ENCODE peak calls at places on chromosomes 16 and 17, in seven cellular contexts. One of them, this sample, is unnamed.

GRCh38 chr17:45077643-45078042 is 16.5 kb downstream of the NMT1 start:
- DNase-seq in AG10803: no peak
- DNase-seq in tibial artery: no peak
- DNase-seq in cardiac fibroblast: no peak
- DNase-seq in CD8-positive, alpha-beta T cell: no peak
- DNase-seq in epithelial cell of esophagus: no peak
- DNase-seq in bronchial epithelial cell: no peak
- DNase-seq in this sample: no peak

GRCh38 chr17:39231587-39232551 is 6.1 kb upstream of the STAC2 start:
- DNase-seq in CD8-positive, alpha-beta T cell: peak
- DNase-seq in bronchial epithelial cell: no peak
- DNase-seq in epithelial cell of esophagus: peak
- DNase-seq in cardiac fibroblast: peak
- DNase-seq in tibial artery: peak
- DNase-seq in AG10803: peak
- DNase-seq in this sample: no peak

GRCh38 chr16:76899767-76900166 is 291.2 kb upstream of the MON1B start:
- DNase-seq in tibial artery: no peak
- DNase-seq in AG10803: no peak
- DNase-seq in bronchial epithelial cell: no peak
- DNase-seq in CD8-positive, alpha-beta T cell: no peak
- DNase-seq in cardiac fibroblast: no peak
- DNase-seq in epithelial cell of esophagus: no peak
- DNase-seq in this sample: no peak

GRCh38 chr16:4233431-4233830 is 8.4 kb downstream of the SRL start:
- DNase-seq in tibial artery: no peak
- DNase-seq in AG10803: no peak
- DNase-seq in epithelial cell of esophagus: no peak
- DNase-seq in CD8-positive, alpha-beta T cell: no peak
- DNase-seq in bronchial epithelial cell: no peak
- DNase-seq in cardiac fibroblast: no peak
- DNase-seq in this sample: no peak

GRCh38 chr16:81738831-81739496 is 40.1 kb upstream of the PLCG2 start:
- DNase-seq in bronchial epithelial cell: no peak
- DNase-seq in AG10803: no peak
- DNase-seq in cardiac fibroblast: no peak
- DNase-seq in epithelial cell of esophagus: no peak
- DNase-seq in tibial artery: peak
- DNase-seq in CD8-positive, alpha-beta T cell: no peak
- DNase-seq in this sample: no peak

GRCh38 chr16:26645629-26646028 is 421.1 kb upstream of the C16orf82 start:
- DNase-seq in AG10803: no peak
- DNase-seq in bronchial epithelial cell: no peak
- DNase-seq in epithelial cell of esophagus: no peak
- DNase-seq in CD8-positive, alpha-beta T cell: no peak
- DNase-seq in tibial artery: no peak
- DNase-seq in cardiac fibroblast: no peak
- DNase-seq in this sample: no peak

GRCh38 chr16:56269824-56270684 is 78.8 kb downstream of the GNAO1 start:
- DNase-seq in cardiac fibroblast: peak
- DNase-seq in CD8-positive, alpha-beta T cell: no peak
- DNase-seq in tibial artery: peak
- DNase-seq in epithelial cell of esophagus: no peak
- DNase-seq in AG10803: peak
- DNase-seq in bronchial epithelial cell: no peak
- DNase-seq in this sample: no peak

GRCh38 chr16:82963653-82964052 is 336.9 kb downstream of the CDH13 start:
- DNase-seq in epithelial cell of esophagus: no peak
- DNase-seq in cardiac fibroblast: no peak
- DNase-seq in CD8-positive, alpha-beta T cell: no peak
- DNase-seq in AG10803: no peak
- DNase-seq in bronchial epithelial cell: no peak
- DNase-seq in tibial artery: no peak
- DNase-seq in this sample: no peak

GRCh38 chr17:57879437-57880085 is 29.7 kb upstream of the MRPS23 start:
- DNase-seq in epithelial cell of esophagus: no peak
- DNase-seq in tibial artery: no peak
- DNase-seq in AG10803: no peak
- DNase-seq in cardiac fibroblast: no peak
- DNase-seq in CD8-positive, alpha-beta T cell: no peak
- DNase-seq in bronchial epithelial cell: no peak
- DNase-seq in this sample: no peak

GRCh38 chr17:6269474-6269873 is 165.4 kb downstream of the AIPL1 start:
- DNase-seq in bronchial epithelial cell: peak
- DNase-seq in cardiac fibroblast: peak
- DNase-seq in CD8-positive, alpha-beta T cell: no peak
- DNase-seq in tibial artery: no peak
- DNase-seq in epithelial cell of esophagus: peak
- DNase-seq in AG10803: peak
- DNase-seq in this sample: no peak

GRCh38 chr17:70375406-70375805 is 206.1 kb downstream of the KCNJ2 start:
- DNase-seq in cardiac fibroblast: no peak
- DNase-seq in AG10803: no peak
- DNase-seq in CD8-positive, alpha-beta T cell: no peak
- DNase-seq in bronchial epithelial cell: no peak
- DNase-seq in tibial artery: no peak
- DNase-seq in epithelial cell of esophagus: no peak
- DNase-seq in this sample: no peak

GRCh38 chr16:67518676-67519075 is 10.0 kb upstream of the RIPOR1 start:
- DNase-seq in cardiac fibroblast: no peak
- DNase-seq in epithelial cell of esophagus: no peak
- DNase-seq in CD8-positive, alpha-beta T cell: no peak
- DNase-seq in AG10803: no peak
- DNase-seq in tibial artery: no peak
- DNase-seq in bronchial epithelial cell: no peak
- DNase-seq in this sample: no peak

GRCh38 chr16:14088155-14088753 is 17.1 kb downstream of the MRTFB start:
- DNase-seq in AG10803: peak
- DNase-seq in epithelial cell of esophagus: peak
- DNase-seq in cardiac fibroblast: peak
- DNase-seq in tibial artery: no peak
- DNase-seq in CD8-positive, alpha-beta T cell: no peak
- DNase-seq in bronchial epithelial cell: peak
- DNase-seq in this sample: no peak

GRCh38 chr16:53732296-53732929 is 28.5 kb downstream of the FTO start:
- DNase-seq in CD8-positive, alpha-beta T cell: no peak
- DNase-seq in AG10803: peak
- DNase-seq in tibial artery: no peak
- DNase-seq in cardiac fibroblast: no peak
- DNase-seq in bronchial epithelial cell: peak
- DNase-seq in epithelial cell of esophagus: peak
- DNase-seq in this sample: no peak
- H3K4me3 ChIP-seq in CD8-positive, alpha-beta T cell: no peak
- H3K4me3 ChIP-seq in AG10803: no peak
- H3K4me3 ChIP-seq in tibial artery: no peak
- H3K4me3 ChIP-seq in cardiac fibroblast: no peak
- H3K4me3 ChIP-seq in bronchial epithelial cell: no peak
- H3K4me3 ChIP-seq in epithelial cell of esophagus: no peak
- H3K4me3 ChIP-seq in this sample: no peak

DNA sequence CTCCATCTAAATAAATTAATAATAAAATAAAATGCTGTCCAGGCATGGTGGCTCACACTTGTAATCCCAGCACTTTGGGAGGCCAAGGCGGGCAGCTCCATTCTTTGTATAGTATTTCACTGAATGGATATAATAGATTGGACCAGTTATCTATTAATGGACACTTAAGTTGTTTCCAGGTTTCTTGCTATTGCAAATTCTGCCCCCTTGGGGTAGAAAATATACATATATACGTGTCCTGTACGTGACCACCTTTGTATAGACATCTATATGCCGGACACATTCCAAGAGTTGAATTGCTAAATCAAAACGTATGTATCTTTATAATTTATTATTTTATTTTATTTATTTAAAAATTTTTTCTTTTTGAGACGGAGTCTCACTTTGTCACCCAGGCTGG is 3.9 kb upstream of the EXOC7 start:
- DNase-seq in cardiac fibroblast: peak
- DNase-seq in AG10803: no peak
- DNase-seq in CD8-positive, alpha-beta T cell: no peak
- DNase-seq in tibial artery: no peak
- DNase-seq in epithelial cell of esophagus: peak
- DNase-seq in bronchial epithelial cell: peak
- DNase-seq in this sample: no peak
- TF ChIP-seq CTCF in cardiac fibroblast: peak
- TF ChIP-seq CTCF in AG10803: peak
- TF ChIP-seq CTCF in CD8-positive, alpha-beta T cell: peak
- TF ChIP-seq CTCF in tibial artery: no peak
- TF ChIP-seq CTCF in epithelial cell of esophagus: no peak
- TF ChIP-seq CTCF in bronchial epithelial cell: no peak
- TF ChIP-seq CTCF in this sample: peak

DNA sequence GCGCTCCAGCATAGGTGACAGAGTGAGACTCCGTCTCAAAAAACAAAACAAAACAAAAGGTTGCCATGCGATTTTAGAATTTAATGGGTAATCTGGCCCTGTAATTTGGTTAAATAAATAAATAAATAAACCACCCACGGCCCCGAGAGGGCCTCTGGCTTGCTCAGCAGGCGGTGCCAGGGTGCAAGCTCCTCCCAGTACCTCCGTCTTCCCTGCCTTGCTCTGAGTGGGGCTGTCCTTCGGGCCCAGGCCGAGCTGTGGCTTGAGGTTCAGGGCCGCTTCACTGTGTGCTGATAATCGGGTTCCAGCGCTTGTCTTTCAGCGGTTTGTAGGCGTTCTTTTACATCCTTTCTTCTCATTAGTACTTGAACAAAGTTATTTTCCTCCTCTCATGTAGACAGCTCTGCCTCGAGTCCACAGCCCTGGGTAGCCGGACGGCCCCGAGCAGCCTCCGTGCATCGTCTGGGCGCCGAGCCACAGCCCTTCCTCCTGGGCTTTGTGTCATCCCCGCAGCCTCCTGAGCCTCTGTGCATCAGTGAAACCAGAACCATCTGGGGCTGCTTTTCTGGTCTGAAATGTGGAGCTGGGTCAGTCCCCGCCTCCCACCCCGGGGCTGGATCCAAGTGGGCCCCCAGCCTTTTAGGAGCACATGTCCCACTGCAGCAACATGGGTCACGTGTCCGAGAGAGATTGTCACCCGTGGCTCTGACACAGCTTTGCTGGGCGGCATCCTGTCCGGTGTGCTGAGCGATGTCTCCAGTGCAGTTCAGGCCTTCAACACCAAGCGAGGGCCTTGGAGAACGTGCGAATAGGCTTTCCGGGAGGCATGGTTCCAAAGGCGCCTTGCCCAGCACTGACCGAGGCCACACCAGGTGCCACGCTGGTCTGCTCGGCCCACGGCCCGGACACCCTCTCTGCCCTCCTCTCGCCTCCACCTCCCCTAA is 157.4 kb upstream of the CHMP6 start:
- DNase-seq in CD8-positive, alpha-beta T cell: no peak
- DNase-seq in AG10803: peak
- DNase-seq in epithelial cell of esophagus: no peak
- DNase-seq in tibial artery: peak
- DNase-seq in cardiac fibroblast: peak
- DNase-seq in bronchial epithelial cell: no peak
- DNase-seq in this sample: peak
- H3K4me3 ChIP-seq in CD8-positive, alpha-beta T cell: no peak
- H3K4me3 ChIP-seq in AG10803: peak
- H3K4me3 ChIP-seq in epithelial cell of esophagus: no peak
- H3K4me3 ChIP-seq in tibial artery: no peak
- H3K4me3 ChIP-seq in cardiac fibroblast: peak
- H3K4me3 ChIP-seq in bronchial epithelial cell: no peak
- H3K4me3 ChIP-seq in this sample: peak

DNA sequence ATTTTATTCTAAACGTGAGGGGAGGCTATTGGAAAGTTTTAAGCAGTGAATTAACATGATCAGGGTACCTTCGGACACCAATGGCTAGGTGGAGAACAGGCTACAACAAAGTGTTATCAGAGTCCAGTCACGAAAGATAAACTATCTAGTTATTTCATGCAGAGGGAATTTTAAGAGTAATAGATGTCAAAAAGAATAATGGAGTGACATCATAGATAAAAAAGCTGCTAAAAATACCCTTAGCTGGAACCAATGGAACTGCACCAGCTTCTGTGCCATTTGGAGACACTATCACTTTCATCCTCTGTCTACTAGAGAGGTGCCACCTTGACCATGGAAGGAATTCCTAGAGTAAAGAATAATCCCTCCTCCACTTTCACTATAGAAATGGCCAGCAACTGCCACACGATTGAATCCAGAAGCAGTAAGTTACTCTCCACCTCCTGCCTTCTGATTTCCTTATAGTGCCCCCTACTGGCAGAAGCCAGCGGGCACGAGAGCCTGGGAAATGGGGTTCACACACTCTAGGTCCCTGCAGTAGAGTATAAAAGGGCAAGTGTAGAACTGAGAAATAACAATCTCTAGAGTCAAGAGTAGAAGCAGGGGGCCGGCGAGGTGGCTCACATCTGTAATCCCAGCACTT is 2.8 kb upstream of the ALDH3A2 start:
- DNase-seq in AG10803: no peak
- DNase-seq in CD8-positive, alpha-beta T cell: peak
- DNase-seq in tibial artery: peak
- DNase-seq in bronchial epithelial cell: no peak
- DNase-seq in cardiac fibroblast: no peak
- DNase-seq in epithelial cell of esophagus: no peak
- DNase-seq in this sample: no peak
- TF ChIP-seq CTCF in AG10803: peak
- TF ChIP-seq CTCF in CD8-positive, alpha-beta T cell: peak
- TF ChIP-seq CTCF in tibial artery: peak
- TF ChIP-seq CTCF in bronchial epithelial cell: peak
- TF ChIP-seq CTCF in cardiac fibroblast: peak
- TF ChIP-seq CTCF in epithelial cell of esophagus: peak
- TF ChIP-seq CTCF in this sample: peak

GRCh38 chr16:20051147-20051546 is 22.5 kb downstream of the GPR139 start:
- DNase-seq in bronchial epithelial cell: no peak
- DNase-seq in tibial artery: no peak
- DNase-seq in epithelial cell of esophagus: no peak
- DNase-seq in cardiac fibroblast: no peak
- DNase-seq in AG10803: no peak
- DNase-seq in CD8-positive, alpha-beta T cell: no peak
- DNase-seq in this sample: no peak
- H3K4me3 ChIP-seq in bronchial epithelial cell: no peak
- H3K4me3 ChIP-seq in tibial artery: no peak
- H3K4me3 ChIP-seq in epithelial cell of esophagus: no peak
- H3K4me3 ChIP-seq in cardiac fibroblast: no peak
- H3K4me3 ChIP-seq in AG10803: no peak
- H3K4me3 ChIP-seq in CD8-positive, alpha-beta T cell: no peak
- H3K4me3 ChIP-seq in this sample: no peak

DNA sequence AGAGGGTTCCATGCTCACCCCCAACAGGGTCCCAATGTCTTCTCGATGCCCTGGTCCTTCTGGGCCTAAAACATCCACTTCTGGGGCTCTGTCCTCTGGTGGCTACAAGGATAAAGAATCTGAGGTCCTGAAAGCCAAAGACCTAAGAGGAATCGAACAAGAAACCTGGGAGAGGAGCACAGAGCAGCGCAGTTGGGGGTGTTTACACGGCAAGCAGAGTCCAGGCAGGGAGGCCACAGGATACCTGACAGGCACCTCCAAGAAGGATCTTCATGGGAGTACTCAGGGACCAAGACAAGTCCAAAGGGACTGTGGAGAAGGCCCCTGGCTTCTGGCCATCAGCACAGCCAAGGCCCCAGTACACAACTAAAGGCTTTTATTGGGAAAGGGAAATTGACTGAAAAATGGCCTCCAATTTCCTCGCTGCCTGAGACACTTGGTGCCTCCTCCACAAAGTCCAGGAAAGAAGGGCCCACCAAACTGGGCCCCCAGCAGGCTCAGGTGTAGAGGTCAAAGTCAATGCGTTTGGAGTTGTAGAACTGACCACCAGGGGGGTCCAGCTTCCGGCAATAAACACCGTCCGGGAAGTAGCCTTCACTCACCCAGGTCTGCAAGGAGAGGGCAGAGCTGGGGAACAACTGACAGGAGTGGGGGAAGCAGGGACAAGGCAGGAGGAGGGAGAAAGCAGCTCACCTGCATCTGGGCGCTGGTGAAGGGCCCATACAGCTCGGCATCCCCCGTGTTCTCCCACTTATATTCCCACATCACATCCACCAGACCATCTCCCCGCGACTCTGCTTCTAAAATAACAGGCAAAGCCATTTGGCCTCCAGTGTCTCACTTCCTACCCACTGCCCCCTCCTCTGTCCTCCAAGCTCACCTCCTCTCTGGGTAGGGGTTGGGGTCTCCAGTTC is 2.4 kb downstream of the CD2BP2 start:
- DNase-seq in tibial artery: peak
- DNase-seq in CD8-positive, alpha-beta T cell: no peak
- DNase-seq in cardiac fibroblast: no peak
- DNase-seq in epithelial cell of esophagus: no peak
- DNase-seq in bronchial epithelial cell: no peak
- DNase-seq in AG10803: no peak
- DNase-seq in this sample: no peak
- TF ChIP-seq CTCF in tibial artery: no peak
- TF ChIP-seq CTCF in CD8-positive, alpha-beta T cell: no peak
- TF ChIP-seq CTCF in cardiac fibroblast: peak
- TF ChIP-seq CTCF in epithelial cell of esophagus: no peak
- TF ChIP-seq CTCF in bronchial epithelial cell: no peak
- TF ChIP-seq CTCF in AG10803: no peak
- TF ChIP-seq CTCF in this sample: no peak

This sample was measured in HFF-Myc.